ENCODE peak calls at places on chromosomes 11 and 22, in seven cellular contexts. One of them, this sample, is unnamed.
A peak's percentile ranks its signal among the peaks of the same experiment; 100 is the strongest.

GRCh38 chr11:69637956-69638871 is 2.7 kb upstream of the CCND1 start:
- DNase-seq in colonic mucosa: peak; percentile 74
- DNase-seq in MM.1S: no peak
- DNase-seq in K562: no peak
- DNase-seq in IMR-90: peak; percentile 65
- DNase-seq in psoas muscle: no peak
- DNase-seq in A549: peak; percentile 75
- DNase-seq in this sample: peak; percentile 32

GRCh38 chr11:12693485-12694181 is 19.4 kb downstream of the TEAD1 start:
- DNase-seq in colonic mucosa: peak; percentile 57
- DNase-seq in MM.1S: no peak
- DNase-seq in K562: no peak
- DNase-seq in IMR-90: peak; percentile 99
- DNase-seq in psoas muscle: peak; percentile 32
- DNase-seq in A549: peak; percentile 83
- DNase-seq in this sample: no peak

GRCh38 chr22:26579331-26579886 is 10.5 kb downstream of the TPST2 start:
- DNase-seq in colonic mucosa: peak; percentile 35
- DNase-seq in MM.1S: peak; percentile 51
- DNase-seq in K562: no peak
- DNase-seq in IMR-90: no peak
- DNase-seq in psoas muscle: no peak
- DNase-seq in A549: no peak
- DNase-seq in this sample: no peak

GRCh38 chr11:41306435-41306834 is 153.0 kb downstream of the LRRC4C start:
- DNase-seq in colonic mucosa: no peak
- DNase-seq in MM.1S: no peak
- DNase-seq in K562: no peak
- DNase-seq in IMR-90: no peak
- DNase-seq in psoas muscle: no peak
- DNase-seq in A549: no peak
- DNase-seq in this sample: no peak

GRCh38 chr11:18245396-18245795 is 3.1 kb downstream of the SAA2 start:
- DNase-seq in colonic mucosa: no peak
- DNase-seq in MM.1S: no peak
- DNase-seq in K562: no peak
- DNase-seq in IMR-90: no peak
- DNase-seq in psoas muscle: no peak
- DNase-seq in A549: no peak
- DNase-seq in this sample: no peak

GRCh38 chr11:61162092-61162935 is 1.1 kb upstream of the VPS37C start:
- DNase-seq in colonic mucosa: no peak
- DNase-seq in MM.1S: peak; percentile 23
- DNase-seq in K562: peak; percentile 61
- DNase-seq in IMR-90: peak; percentile 44
- DNase-seq in psoas muscle: no peak
- DNase-seq in A549: peak; percentile 62
- DNase-seq in this sample: peak; percentile 29

GRCh38 chr11:4480577-4481539 is 1.6 kb upstream of the OR52K1 start:
- DNase-seq in colonic mucosa: no peak
- DNase-seq in MM.1S: no peak
- DNase-seq in K562: no peak
- DNase-seq in IMR-90: no peak
- DNase-seq in psoas muscle: no peak
- DNase-seq in A549: no peak
- DNase-seq in this sample: no peak

GRCh38 chr11:133835258-133836075 is 9.8 kb downstream of the SPATA19 start:
- DNase-seq in colonic mucosa: no peak
- DNase-seq in MM.1S: no peak
- DNase-seq in K562: peak; percentile 22
- DNase-seq in IMR-90: peak; percentile 4
- DNase-seq in psoas muscle: no peak
- DNase-seq in A549: peak; percentile 73
- DNase-seq in this sample: no peak

GRCh38 chr11:96012086-96012824 is 88.3 kb upstream of the MTMR2 start:
- DNase-seq in colonic mucosa: peak; percentile 65
- DNase-seq in MM.1S: peak; percentile 54
- DNase-seq in K562: peak; percentile 21
- DNase-seq in IMR-90: peak; percentile 54
- DNase-seq in psoas muscle: no peak
- DNase-seq in A549: peak; percentile 87
- DNase-seq in this sample: no peak

GRCh38 chr11:18527512-18527911 is 770 bp upstream of the TSG101 start:
- DNase-seq in colonic mucosa: no peak
- DNase-seq in MM.1S: peak; percentile 8
- DNase-seq in K562: peak; percentile 14
- DNase-seq in IMR-90: peak; percentile 43
- DNase-seq in psoas muscle: no peak
- DNase-seq in A549: peak; percentile 36
- DNase-seq in this sample: no peak

GRCh38 chr11:47950396-47950795 is 30.0 kb upstream of the PTPRJ start:
- DNase-seq in colonic mucosa: no peak
- DNase-seq in MM.1S: peak; percentile 65
- DNase-seq in K562: no peak
- DNase-seq in IMR-90: no peak
- DNase-seq in psoas muscle: no peak
- DNase-seq in A549: no peak
- DNase-seq in this sample: no peak

GRCh38 chr22:25161017-25161915 is 38.4 kb upstream of the CRYBB3 start:
- DNase-seq in colonic mucosa: no peak
- DNase-seq in MM.1S: no peak
- DNase-seq in K562: no peak
- DNase-seq in IMR-90: no peak
- DNase-seq in psoas muscle: no peak
- DNase-seq in A549: no peak
- DNase-seq in this sample: no peak

GRCh38 chr11:94998285-94998684 is 24.8 kb downstream of the KDM4D start:
- DNase-seq in colonic mucosa: no peak
- DNase-seq in MM.1S: no peak
- DNase-seq in K562: no peak
- DNase-seq in IMR-90: no peak
- DNase-seq in psoas muscle: no peak
- DNase-seq in A549: no peak
- DNase-seq in this sample: peak; percentile 38

GRCh38 chr11:134905966-134906955 is 494.2 kb upstream of the B3GAT1 start:
- DNase-seq in colonic mucosa: no peak
- DNase-seq in MM.1S: no peak
- DNase-seq in K562: no peak
- DNase-seq in IMR-90: no peak
- DNase-seq in psoas muscle: no peak
- DNase-seq in A549: no peak
- DNase-seq in this sample: no peak

GRCh38 chr11:64450168-64450560 is 91.2 kb downstream of the RPS6KA4 start:
- DNase-seq in colonic mucosa: no peak
- DNase-seq in MM.1S: no peak
- DNase-seq in K562: no peak
- DNase-seq in IMR-90: no peak
- DNase-seq in psoas muscle: no peak
- DNase-seq in A549: no peak
- DNase-seq in this sample: no peak

GRCh38 chr22:19802001-19802880 is 41.7 kb downstream of the TBX1 start:
- DNase-seq in colonic mucosa: no peak
- DNase-seq in MM.1S: no peak
- DNase-seq in K562: no peak
- DNase-seq in IMR-90: no peak
- DNase-seq in psoas muscle: no peak
- DNase-seq in A549: no peak
- DNase-seq in this sample: no peak

GRCh38 chr22:24189249-24190158 is 8.2 kb downstream of the SUSD2 start:
- DNase-seq in colonic mucosa: peak; percentile 75
- DNase-seq in MM.1S: peak; percentile 48
- DNase-seq in K562: peak; percentile 76
- DNase-seq in IMR-90: peak; percentile 50
- DNase-seq in psoas muscle: peak; percentile 74
- DNase-seq in A549: peak; percentile 70
- DNase-seq in this sample: peak; percentile 79

GRCh38 chr11:120494595-120494994 is 17.0 kb upstream of the GRIK4 start:
- DNase-seq in colonic mucosa: no peak
- DNase-seq in MM.1S: no peak
- DNase-seq in K562: no peak
- DNase-seq in IMR-90: no peak
- DNase-seq in psoas muscle: no peak
- DNase-seq in A549: no peak
- DNase-seq in this sample: no peak

GRCh38 chr11:12157241-12157661 is 46.9 kb downstream of the MICAL2 start:
- DNase-seq in colonic mucosa: no peak
- DNase-seq in MM.1S: no peak
- DNase-seq in K562: no peak
- DNase-seq in IMR-90: peak; percentile 84
- DNase-seq in psoas muscle: no peak
- DNase-seq in A549: no peak
- DNase-seq in this sample: no peak

GRCh38 chr11:97729546-97730272 is 1291.0 kb upstream of the CNTN5 start:
- DNase-seq in colonic mucosa: no peak
- DNase-seq in MM.1S: no peak
- DNase-seq in K562: no peak
- DNase-seq in IMR-90: no peak
- DNase-seq in psoas muscle: no peak
- DNase-seq in A549: no peak
- DNase-seq in this sample: no peak

GRCh38 chr22:48362736-48363404 is 1464.8 kb downstream of the BRD1 start:
- DNase-seq in colonic mucosa: no peak
- DNase-seq in MM.1S: no peak
- DNase-seq in K562: no peak
- DNase-seq in IMR-90: no peak
- DNase-seq in psoas muscle: no peak
- DNase-seq in A549: no peak
- DNase-seq in this sample: no peak

GRCh38 chr22:48366056-48366455 is 1461.6 kb downstream of the BRD1 start:
- DNase-seq in colonic mucosa: no peak
- DNase-seq in MM.1S: no peak
- DNase-seq in K562: no peak
- DNase-seq in IMR-90: no peak
- DNase-seq in psoas muscle: no peak
- DNase-seq in A549: no peak
- DNase-seq in this sample: no peak

GRCh38 chr22:48367731-48368130 is 1459.9 kb downstream of the BRD1 start:
- DNase-seq in colonic mucosa: no peak
- DNase-seq in MM.1S: no peak
- DNase-seq in K562: no peak
- DNase-seq in IMR-90: no peak
- DNase-seq in psoas muscle: no peak
- DNase-seq in A549: no peak
- DNase-seq in this sample: no peak

GRCh38 chr22:48366591-48366990 is 1461.1 kb downstream of the BRD1 start:
- DNase-seq in colonic mucosa: no peak
- DNase-seq in MM.1S: no peak
- DNase-seq in K562: no peak
- DNase-seq in IMR-90: no peak
- DNase-seq in psoas muscle: no peak
- DNase-seq in A549: no peak
- DNase-seq in this sample: no peak

GRCh38 chr22:48365386-48365785 is 1462.3 kb downstream of the BRD1 start:
- DNase-seq in colonic mucosa: no peak
- DNase-seq in MM.1S: no peak
- DNase-seq in K562: no peak
- DNase-seq in IMR-90: no peak
- DNase-seq in psoas muscle: no peak
- DNase-seq in A549: no peak
- DNase-seq in this sample: no peak
- H3K9me3 ChIP-seq in colonic mucosa: no peaks in the 10 kb centered on the region
- H3K9me3 ChIP-seq in MM.1S: no peaks in the 10 kb centered on the region
- H3K9me3 ChIP-seq in K562: no peaks in the 10 kb centered on the region
- H3K9me3 ChIP-seq in IMR-90: peaks cover 44% of the 10 kb centered on the region
- H3K9me3 ChIP-seq in psoas muscle: no peaks in the 10 kb centered on the region
- H3K9me3 ChIP-seq in A549: no peaks in the 10 kb centered on the region
- H3K9me3 ChIP-seq in this sample: no peaks in the 10 kb centered on the region

GRCh38 chr11:117414724-117415123 is 87.1 kb downstream of the CEP164 start:
- DNase-seq in colonic mucosa: no peak
- DNase-seq in MM.1S: no peak
- DNase-seq in K562: no peak
- DNase-seq in IMR-90: no peak
- DNase-seq in psoas muscle: no peak
- DNase-seq in A549: no peak
- DNase-seq in this sample: no peak
- H3K9me3 ChIP-seq in colonic mucosa: no peaks in the 10 kb centered on the region
- H3K9me3 ChIP-seq in MM.1S: no peaks in the 10 kb centered on the region
- H3K9me3 ChIP-seq in K562: no peaks in the 10 kb centered on the region
- H3K9me3 ChIP-seq in IMR-90: no peaks in the 10 kb centered on the region
- H3K9me3 ChIP-seq in psoas muscle: no peaks in the 10 kb centered on the region
- H3K9me3 ChIP-seq in A549: no peaks in the 10 kb centered on the region
- H3K9me3 ChIP-seq in this sample: no peaks in the 10 kb centered on the region

GRCh38 chr22:30187094-30187493 is 59.5 kb downstream of the LIF start:
- DNase-seq in colonic mucosa: no peak
- DNase-seq in MM.1S: no peak
- DNase-seq in K562: no peak
- DNase-seq in IMR-90: no peak
- DNase-seq in psoas muscle: no peak
- DNase-seq in A549: no peak
- DNase-seq in this sample: no peak
- H3K9me3 ChIP-seq in colonic mucosa: no peaks in the 10 kb centered on the region
- H3K9me3 ChIP-seq in MM.1S: no peaks in the 10 kb centered on the region
- H3K9me3 ChIP-seq in K562: no peaks in the 10 kb centered on the region
- H3K9me3 ChIP-seq in IMR-90: no peaks in the 10 kb centered on the region
- H3K9me3 ChIP-seq in psoas muscle: no peaks in the 10 kb centered on the region
- H3K9me3 ChIP-seq in A549: peaks cover 4% of the 10 kb centered on the region
- H3K9me3 ChIP-seq in this sample: no peaks in the 10 kb centered on the region

GRCh38 chr22:47323518-47323917 is 561.1 kb downstream of the TBC1D22A start:
- DNase-seq in colonic mucosa: no peak
- DNase-seq in MM.1S: no peak
- DNase-seq in K562: no peak
- DNase-seq in IMR-90: no peak
- DNase-seq in psoas muscle: no peak
- DNase-seq in A549: no peak
- DNase-seq in this sample: no peak
- H3K9me3 ChIP-seq in colonic mucosa: no peaks in the 10 kb centered on the region
- H3K9me3 ChIP-seq in MM.1S: no peaks in the 10 kb centered on the region
- H3K9me3 ChIP-seq in K562: no peaks in the 10 kb centered on the region
- H3K9me3 ChIP-seq in IMR-90: peaks cover 2% of the 10 kb centered on the region
- H3K9me3 ChIP-seq in psoas muscle: peaks cover 14% of the 10 kb centered on the region
- H3K9me3 ChIP-seq in A549: peaks cover 20% of the 10 kb centered on the region
- H3K9me3 ChIP-seq in this sample: no peaks in the 10 kb centered on the region

GRCh38 chr11:117395476-117395875 is 67.8 kb downstream of the CEP164 start:
- DNase-seq in colonic mucosa: no peak
- DNase-seq in MM.1S: no peak
- DNase-seq in K562: no peak
- DNase-seq in IMR-90: no peak
- DNase-seq in psoas muscle: no peak
- DNase-seq in A549: no peak
- DNase-seq in this sample: no peak
- H3K9me3 ChIP-seq in colonic mucosa: no peaks in the 10 kb centered on the region
- H3K9me3 ChIP-seq in MM.1S: no peaks in the 10 kb centered on the region
- H3K9me3 ChIP-seq in K562: no peaks in the 10 kb centered on the region
- H3K9me3 ChIP-seq in IMR-90: peaks cover 6% of the 10 kb centered on the region
- H3K9me3 ChIP-seq in psoas muscle: no peaks in the 10 kb centered on the region
- H3K9me3 ChIP-seq in A549: peaks cover 7% of the 10 kb centered on the region
- H3K9me3 ChIP-seq in this sample: no peaks in the 10 kb centered on the region